ENCODE peak calls at places on chromosomes 4 and X, in seven cellular contexts. E, T, Y, P, F, B and X are unnamed samples.

GRCh38 chrX:46446727-46447378 is 98.4 kb downstream of the ZNF674 start:
- DNase-seq in E (peak; percentile 65), T (peak; percentile 78), Y (peak; percentile 68), P (peak; percentile 50), F (peak; percentile 86), B (peak; percentile 86), X (peak; percentile 96)

GRCh38 chrX:87900320-87900908 is 382.8 kb downstream of the KLHL4 start:
- DNase-seq in E (no peak), T (no peak), Y (peak; percentile 17), P (no peak), F (no peak), B (no peak), X (no peak)

GRCh38 chrX:12975999-12976558 is 1.2 kb downstream of the TMSB4X start:
- DNase-seq in E (no peak), T (peak; percentile 60), Y (peak; percentile 46), P (no peak), F (peak; percentile 37), B (no peak), X (peak; percentile 35)

GRCh38 chr4:13160906-13161305 is 323.2 kb downstream of the RAB28 start:
- DNase-seq in E (no peak), T (peak; percentile 83), Y (peak; percentile 82), P (peak; percentile 18), F (no peak), B (no peak), X (no peak)

GRCh38 chrX:41302293-41302868 is 31.6 kb upstream of the DDX3X start:
- DNase-seq in E (no peak), T (no peak), Y (peak; percentile 30), P (no peak), F (no peak), B (no peak), X (no peak)

GRCh38 chrX:150465326-150465725 is 102.2 kb downstream of the MAMLD1 start:
- DNase-seq in E (no peak), T (no peak), Y (no peak), P (no peak), F (no peak), B (no peak), X (no peak)

GRCh38 chrX:9919632-9920172 is 47.5 kb upstream of the CLDN34 start:
- DNase-seq in E (no peak), T (no peak), Y (no peak), P (no peak), F (no peak), B (no peak), X (no peak)

GRCh38 chr4:158055668-158056067 is 117.2 kb downstream of the GASK1B start:
- DNase-seq in E (no peak), T (no peak), Y (peak; percentile 29), P (no peak), F (no peak), B (no peak), X (no peak)

GRCh38 chrX:1581132-1581531 is 10.3 kb upstream of the AKAP17A start:
- DNase-seq in E (no peak), T (peak; percentile 48), Y (peak; percentile 73), P (peak; percentile 16), F (no peak), B (no peak), X (no peak)

GRCh38 chr4:80454561-80454960 is 119.0 kb downstream of the CFAP299 start:
- DNase-seq in E (no peak), T (no peak), Y (no peak), P (no peak), F (no peak), B (no peak), X (no peak)

GRCh38 chr4:47705326-47705981 is 132.4 kb downstream of the CORIN start:
- DNase-seq in E (no peak), T (peak; percentile 52), Y (peak; percentile 32), P (peak; percentile 15), F (no peak), B (no peak), X (no peak)

GRCh38 chr4:8528713-8529112 is 51.5 kb upstream of the GPR78 start:
- DNase-seq in E (no peak), T (peak; percentile 71), Y (peak; percentile 23), P (peak; percentile 72), F (no peak), B (no peak), X (no peak)

GRCh38 chrX:1190596-1191145 is 21.8 kb downstream of the CRLF2 start:
- DNase-seq in E (no peak), T (no peak), Y (no peak), P (no peak), F (no peak), B (no peak), X (no peak)

GRCh38 chrX:45428816-45429215 is 228.1 kb upstream of the DIPK2B start:
- DNase-seq in E (no peak), T (peak; percentile 31), Y (no peak), P (peak; percentile 5), F (no peak), B (no peak), X (no peak)

GRCh38 chr4:74146581-74147129 is 11.3 kb upstream of the MTHFD2L start:
- DNase-seq in E (no peak), T (no peak), Y (no peak), P (no peak), F (no peak), B (no peak), X (no peak)

GRCh38 chrX:85544609-85545008 is 165.1 kb upstream of the POF1B start:
- DNase-seq in E (no peak), T (peak; percentile 2), Y (peak; percentile 8), P (no peak), F (no peak), B (no peak), X (no peak)

GRCh38 chr4:158259955-158260575 is 49.8 kb downstream of the TMEM144 start:
- DNase-seq in E (no peak), T (peak; percentile 41), Y (peak; percentile 56), P (peak; percentile 29), F (no peak), B (no peak), X (no peak)

GRCh38 chrX:110250847-110251246 is 67.0 kb downstream of the AMMECR1 start:
- DNase-seq in E (no peak), T (no peak), Y (no peak), P (no peak), F (no peak), B (no peak), X (no peak)

GRCh38 chr4:52606766-52607165 is 52.3 kb downstream of the USP46 start:
- DNase-seq in E (no peak), T (peak; percentile 63), Y (no peak), P (peak; percentile 41), F (no peak), B (no peak), X (no peak)

GRCh38 chrX:97308161-97308560 is 424.5 kb downstream of the RPA4 start:
- DNase-seq in E (no peak), T (peak; percentile 10), Y (no peak), P (peak; percentile 44), F (no peak), B (no peak), X (no peak)

GRCh38 chr4:123825596-123826291 is 429.1 kb downstream of the SPRY1 start:
- DNase-seq in E (no peak), T (peak; percentile 68), Y (peak; percentile 47), P (peak; percentile 57), F (no peak), B (no peak), X (no peak)

GRCh38 chr4:119498520-119498919 is 130.1 kb downstream of the PDE5A start:
- DNase-seq in E (no peak), T (peak; percentile 4), Y (no peak), P (no peak), F (peak; percentile 25), B (no peak), X (peak; percentile 15)

GRCh38 chr4:20271954-20272353 is 20.2 kb downstream of the SLIT2 start:
- DNase-seq in E (no peak), T (no peak), Y (no peak), P (no peak), F (no peak), B (no peak), X (no peak)

GRCh38 chr4:52873191-52873590 is 11.1 kb downstream of the RASL11B start:
- DNase-seq in E (no peak), T (no peak), Y (no peak), P (no peak), F (no peak), B (no peak), X (no peak)

GRCh38 chr4:121898150-121898549 is 27.9 kb upstream of the BBS7 start:
- DNase-seq in E (no peak), T (no peak), Y (no peak), P (no peak), F (no peak), B (no peak), X (no peak)

GRCh38 chr4:18012807-18013462 is 8.6 kb downstream of the LCORL start:
- DNase-seq in E (no peak), T (no peak), Y (no peak), P (no peak), F (no peak), B (no peak), X (no peak)

GRCh38 chr4:184953421-184953820 is 64.9 kb upstream of the HELT start:
- DNase-seq in E (no peak), T (no peak), Y (no peak), P (no peak), F (no peak), B (no peak), X (no peak)

GRCh38 chr4:21470531-21470930 is 478.0 kb downstream of the KCNIP4 start:
- DNase-seq in E (no peak), T (peak; percentile 69), Y (peak; percentile 91), P (peak; percentile 63), F (no peak), B (no peak), X (no peak)

GRCh38 chr4:158809611-158810486 is 41.0 kb downstream of the FNIP2 start:
- DNase-seq in E (no peak), T (peak; percentile 90), Y (no peak), P (peak; percentile 97), F (no peak), B (no peak), X (no peak)

GRCh38 chrX:136781180-136781797 is 557 bp upstream of the ARHGEF6 start:
- DNase-seq in E (no peak), T (peak; percentile 74), Y (no peak), P (peak; percentile 25), F (peak; percentile 12), B (no peak), X (no peak)

GRCh38 chrX:150062292-150063137 is 124.2 kb upstream of the EOLA2 start:
- DNase-seq in E (no peak), T (peak; percentile 70), Y (peak; percentile 50), P (peak; percentile 81), F (peak; percentile 36), B (no peak), X (peak; percentile 36)

GRCh38 chr4:17265139-17265538 is 246.8 kb downstream of the QDPR start:
- DNase-seq in E (no peak), T (no peak), Y (no peak), P (no peak), F (no peak), B (no peak), X (no peak)

GRCh38 chrX:46559062-46559461 is 13.8 kb upstream of the ZNF674 start:
- DNase-seq in E (no peak), T (no peak), Y (no peak), P (no peak), F (peak; percentile 24), B (no peak), X (no peak)

GRCh38 chr4:168850016-168850415 is 160.0 kb downstream of the CBR4 start:
- DNase-seq in E (no peak), T (no peak), Y (no peak), P (no peak), F (no peak), B (no peak), X (no peak)

GRCh38 chrX:96568088-96568487 is 116.6 kb upstream of the DIAPH2 start:
- DNase-seq in E (no peak), T (no peak), Y (no peak), P (no peak), F (no peak), B (no peak), X (no peak)

GRCh38 chr4:48079972-48080391 is 54.1 kb downstream of the TXK start:
- DNase-seq in E (no peak), T (no peak), Y (no peak), P (peak; percentile 57), F (no peak), B (no peak), X (no peak)

GRCh38 chr4:10383417-10383816 is 73.8 kb downstream of the ZNF518B start:
- DNase-seq in E (no peak), T (no peak), Y (no peak), P (no peak), F (no peak), B (no peak), X (no peak)

GRCh38 chr4:99808260-99808857 is 8.3 kb upstream of the DAPP1 start:
- DNase-seq in E (no peak), T (peak; percentile 59), Y (peak; percentile 75), P (peak; percentile 14), F (peak; percentile 48), B (peak; percentile 74), X (peak; percentile 17)